ENCODE peak calls at places on chromosomes 1 and 21, in ten cellular contexts. M is HEK293T; E is sciatic nerve; D is heart left ventricle; P is tibial artery; L is EL; R is activated T-cell treated with anti-CD3 and anti-CD28 coated beads for 4 hours; I is activated CD4-positive, alpha-beta T cell treated with anti-CD3 and anti-CD28 coated beads, Interleukin-2, amount 50 U/mL, for 1 hour; X is aorta; N is lower lobe of right lung. G is an unnamed sample.
A peak's percentile ranks its signal among the peaks of the same experiment; 100 is the strongest.

GRCh38 chr1:204128964-204129896 is 22.6 kb downstream of the ETNK2 start:
- DNase-seq in N (peak; percentile 85), R (peak; percentile 23), D (peak; percentile 87), M (peak; percentile 95), P (peak; percentile 84), X (peak; percentile 76), E (peak; percentile 81), I (peak; percentile 54), L (peak; percentile 69), G (peak; percentile 90)

GRCh38 chr21:38171723-38172344 is 85.0 kb upstream of the KCNJ15 start:
- DNase-seq in R (no peak), E (no peak), M (no peak), X (no peak), D (no peak), P (no peak), I (no peak), N (no peak), L (peak; percentile 90), G (peak; percentile 91)

GRCh38 chr1:116886532-116886931 is 23.2 kb upstream of the PTGFRN start:
- DNase-seq in R (no peak), N (no peak), X (no peak), I (no peak), M (no peak), E (no peak), D (no peak), L (peak; percentile 70), P (no peak), G (no peak)

GRCh38 chr1:68174173-68175113 is 57.9 kb downstream of the WLS start:
- DNase-seq in P (peak; percentile 75), E (peak; percentile 75), I (no peak), M (peak; percentile 25), D (no peak), X (peak; percentile 78), N (peak; percentile 44), R (no peak), L (peak; percentile 97), G (no peak)

GRCh38 chr1:10378071-10378841 is 20.6 kb upstream of the PGD start:
- DNase-seq in E (no peak), L (peak; percentile 62), N (peak; percentile 86), D (peak; percentile 64), I (no peak), M (no peak), X (peak; percentile 72), R (no peak), P (no peak), G (no peak)

GRCh38 chr1:54567961-54568360 is 19.9 kb downstream of the ACOT11 start:
- DNase-seq in N (no peak), E (no peak), X (peak; percentile 61), D (peak; percentile 37), R (no peak), P (no peak), M (no peak), I (no peak), L (no peak), G (no peak)

GRCh38 chr1:147264158-147264768 is 21.8 kb downstream of the CHD1L start:
- DNase-seq in L (peak; percentile 64), N (no peak), M (no peak), D (no peak), X (no peak), R (no peak), P (no peak), I (no peak), E (no peak), G (no peak)

GRCh38 chr21:26212220-26212619 is 41.6 kb upstream of the APP start:
- DNase-seq in E (no peak), P (no peak), N (no peak), R (no peak), L (no peak), X (no peak), D (no peak), M (no peak), I (no peak), G (peak; percentile 55)

GRCh38 chr21:43866233-43866632 is 1.2 kb downstream of the AGPAT3 start:
- DNase-seq in M (peak; percentile 54), P (no peak), N (no peak), I (peak; percentile 33), R (peak; percentile 19), D (no peak), L (peak; percentile 60), X (no peak), E (peak; percentile 76), G (peak; percentile 68)

GRCh38 chr21:45443595-45444181 is 38.7 kb downstream of the COL18A1 start:
- DNase-seq in M (no peak), E (no peak), R (no peak), D (peak; percentile 58), X (peak; percentile 33), P (no peak), I (no peak), N (no peak), L (no peak), G (no peak)

GRCh38 chr1:183022202-183023145 is 746 bp upstream of the LAMC1 start:
- DNase-seq in I (no peak), N (peak; percentile 65), M (peak; percentile 58), P (peak; percentile 96), R (peak; percentile 8), D (peak; percentile 83), L (peak; percentile 96), X (peak; percentile 90), E (peak; percentile 90), G (peak; percentile 92)

GRCh38 chr1:181189691-181190361 is 101.3 kb downstream of the IER5 start:
- DNase-seq in N (peak; percentile 75), L (peak; percentile 41), R (peak; percentile 71), I (peak; percentile 74), E (peak; percentile 70), D (peak; percentile 77), P (no peak), M (peak; percentile 96), X (peak; percentile 55), G (peak; percentile 97)

GRCh38 chr1:56456426-56457101 is 122.8 kb downstream of the PLPP3 start:
- DNase-seq in R (no peak), P (no peak), L (peak; percentile 66), X (no peak), N (no peak), M (no peak), E (no peak), D (no peak), I (no peak), G (no peak)

GRCh38 chr1:14970799-14971141 is 182.8 kb upstream of the TMEM51 start:
- DNase-seq in I (no peak), L (peak; percentile 29), M (no peak), E (no peak), P (no peak), R (no peak), N (no peak), X (no peak), D (no peak), G (no peak)

GRCh38 chr1:19811206-19811851 is 3.8 kb downstream of the RNF186 start:
- DNase-seq in N (peak; percentile 59), R (peak; percentile 25), X (peak; percentile 72), D (no peak), L (peak; percentile 50), P (no peak), E (peak; percentile 66), M (peak; percentile 66), I (peak; percentile 35), G (peak; percentile 87)

GRCh38 chr1:70071597-70071996 is 133.8 kb downstream of the LRRC40 start:
- DNase-seq in R (no peak), I (no peak), X (no peak), E (no peak), D (no peak), N (no peak), L (peak; percentile 52), P (no peak), M (no peak), G (no peak)

GRCh38 chr1:117077267-117077666 is 17.1 kb downstream of the TTF2 start:
- DNase-seq in R (peak; percentile 19), L (peak; percentile 86), I (no peak), X (no peak), N (no peak), D (no peak), M (no peak), P (no peak), E (no peak), G (no peak)

GRCh38 chr1:63327417-63328139 is 5.2 kb downstream of the FOXD3 start:
- DNase-seq in N (peak; percentile 72), X (peak; percentile 64), L (peak; percentile 74), R (no peak), E (peak; percentile 88), D (peak; percentile 75), P (no peak), M (peak; percentile 95), I (no peak), G (peak; percentile 97)

GRCh38 chr1:157469715-157470114 is 82.6 kb downstream of the FCRL5 start:
- DNase-seq in X (no peak), E (no peak), D (no peak), I (no peak), M (no peak), N (no peak), P (no peak), L (no peak), R (no peak), G (no peak)

GRCh38 chr1:196667131-196667530 is 15.3 kb downstream of the CFH start:
- DNase-seq in X (no peak), D (no peak), I (no peak), R (no peak), P (no peak), M (no peak), E (no peak), N (no peak), L (no peak), G (no peak)

GRCh38 chr21:30986966-30987365 is 51.3 kb downstream of the KRTAP19-8 start:
- DNase-seq in N (no peak), I (no peak), X (no peak), R (no peak), L (no peak), E (no peak), M (no peak), D (no peak), P (no peak), G (no peak)

GRCh38 chr1:159188375-159188788 is 16.3 kb upstream of the ACKR1 start:
- DNase-seq in X (peak; percentile 77), L (peak; percentile 80), P (peak; percentile 71), D (peak; percentile 79), E (peak; percentile 71), R (no peak), M (no peak), I (no peak), N (peak; percentile 75), G (peak; percentile 96)

GRCh38 chr21:33033961-33034413 is 8.3 kb downstream of the OLIG2 start:
- DNase-seq in L (no peak), I (no peak), E (no peak), M (no peak), D (no peak), P (no peak), N (no peak), X (no peak), R (no peak), G (no peak)

GRCh38 chr1:77511440-77511840 is 171.0 kb downstream of the ZZZ3 start:
- DNase-seq in D (no peak), R (no peak), I (no peak), M (no peak), N (no peak), E (no peak), L (peak; percentile 94), X (no peak), P (no peak), G (no peak)